ENCODE peak calls at places on chromosomes 6 and 20, in seven cellular contexts. O is activated CD4-positive, alpha-beta T cell treated with anti-CD3 and anti-CD28 coated beads, Interleukin-2, amount 50 U/mL, for 4 hours; G is T-helper 9 cell; B is stimulated activated CD8-positive, alpha-beta memory T cell treated with anti-CD3 and anti-CD28 coated beads, Interleukin-2, amount 100 ng/mL, for 1 hour; P is activated CD8-positive, alpha-beta memory T cell treated with anti-CD3 and anti-CD28 coated beads, Interleukin-2, amount 50 U/mL, for 48 hours; Q is adipocyte; Z is ureter. I is an unnamed sample.

GRCh38 chr20:57020364-57020763 is 246.1 kb downstream of the BMP7 start:
- DNase-seq in O (no peak), G (no peak), B (no peak), P (no peak), Q (no peak), Z (no peak), I (no peak)

GRCh38 chr6:160510976-160511617 is 153.0 kb downstream of the LPA start:
- DNase-seq in O (no peak), G (no peak), B (no peak), P (no peak), Q (no peak), Z (no peak), I (no peak)

GRCh38 chr6:84728602-84729001 is 35.8 kb downstream of the TBX18 start:
- DNase-seq in O (no peak), G (no peak), B (no peak), P (no peak), Q (no peak), Z (no peak), I (no peak)

GRCh38 chr20:2206957-2207769 is 88.6 kb upstream of the TGM3 start:
- DNase-seq in O (peak), G (peak), B (peak), P (peak), Q (peak), Z (peak), I (peak)

GRCh38 chr6:109794201-109794926 is 103.3 kb downstream of the FIG4 start:
- DNase-seq in O (no peak), G (no peak), B (no peak), P (no peak), Q (peak), Z (no peak), I (no peak)

GRCh38 chr20:44731657-44732056 is 14.0 kb upstream of the KCNK15 start:
- DNase-seq in O (no peak), G (no peak), B (no peak), P (no peak), Q (no peak), Z (no peak), I (no peak)

GRCh38 chr6:84854801-84855400 is 90.5 kb upstream of the TBX18 start:
- DNase-seq in O (no peak), G (no peak), B (no peak), P (no peak), Q (no peak), Z (no peak), I (no peak)

GRCh38 chr20:32983459-32984112 is 20.6 kb downstream of the SUN5 start:
- DNase-seq in O (no peak), G (no peak), B (no peak), P (no peak), Q (no peak), Z (no peak), I (no peak)

GRCh38 chr20:19851863-19852262 is 93.8 kb downstream of the RIN2 start:
- DNase-seq in O (no peak), G (no peak), B (no peak), P (no peak), Q (no peak), Z (no peak), I (no peak)

GRCh38 chr6:157532963-157533362 is 152.0 kb downstream of the ZDHHC14 start:
- DNase-seq in O (no peak), G (no peak), B (no peak), P (no peak), Q (no peak), Z (no peak), I (no peak)

GRCh38 chr6:89411269-89412070 is 603 bp downstream of the RRAGD start:
- DNase-seq in O (no peak), G (peak), B (peak), P (peak), Q (peak), Z (peak), I (peak)

GRCh38 chr6:68559052-68559451 is 76.0 kb upstream of the ADGRB3 start:
- DNase-seq in O (no peak), G (no peak), B (no peak), P (no peak), Q (no peak), Z (no peak), I (no peak)

GRCh38 chr20:25055711-25056492 is 2.0 kb downstream of the ACSS1 start:
- DNase-seq in O (no peak), G (no peak), B (no peak), P (no peak), Q (peak), Z (no peak), I (no peak)

GRCh38 chr6:37650071-37650481 is 47.6 kb downstream of the MDGA1 start:
- DNase-seq in O (no peak), G (no peak), B (no peak), P (no peak), Q (no peak), Z (no peak), I (no peak)

GRCh38 chr6:154499854-154500589 is 10.5 kb downstream of the CNKSR3 start:
- DNase-seq in O (no peak), G (no peak), B (no peak), P (no peak), Q (no peak), Z (no peak), I (no peak)

GRCh38 chr6:111576302-111576701 is 29.4 kb downstream of the TRAF3IP2 start:
- DNase-seq in O (no peak), G (no peak), B (no peak), P (no peak), Q (no peak), Z (no peak), I (no peak)

GRCh38 chr20:467755-468154 is 5.4 kb upstream of the TBC1D20 start:
- DNase-seq in O (no peak), G (no peak), B (no peak), P (no peak), Q (no peak), Z (no peak), I (no peak)

GRCh38 chr20:14335122-14335521 is 2.3 kb downstream of the FLRT3 start:
- DNase-seq in O (no peak), G (no peak), B (no peak), P (no peak), Q (peak), Z (no peak), I (no peak)

GRCh38 chr6:36244641-36245280 is 25.1 kb upstream of the PNPLA1 start:
- DNase-seq in O (no peak), G (no peak), B (no peak), P (no peak), Q (no peak), Z (no peak), I (no peak)

GRCh38 chr20:38782275-38782674 is 23.2 kb upstream of the PPP1R16B start:
- DNase-seq in O (no peak), G (no peak), B (no peak), P (no peak), Q (no peak), Z (no peak), I (no peak)

GRCh38 chr20:52500150-52500549 is 308.6 kb upstream of the ZFP64 start:
- DNase-seq in O (no peak), G (no peak), B (no peak), P (no peak), Q (no peak), Z (no peak), I (no peak)

GRCh38 chr20:35151739-35152138 is 4.6 kb upstream of the EDEM2 start:
- DNase-seq in O (no peak), G (no peak), B (no peak), P (no peak), Q (peak), Z (no peak), I (no peak)

GRCh38 chr6:44976677-44977405 is 351.3 kb upstream of the RUNX2 start:
- DNase-seq in O (no peak), G (no peak), B (no peak), P (no peak), Q (peak), Z (no peak), I (no peak)

GRCh38 chr6:161439093-161439492 is 165.2 kb upstream of the AGPAT4 start:
- DNase-seq in O (no peak), G (no peak), B (no peak), P (no peak), Q (peak), Z (peak), I (no peak)